ENCODE peak calls at places on chromosomes 7 and 10, in ten cellular contexts. H, S, B, A, C, Q, F, Y, W and E are unnamed samples.

GRCh38 chr10:69802424-69803161 is 887 bp downstream of the COL13A1 start:
- DNase-seq in H (peak), S (peak), B (peak), A (no peak), C (no peak), Q (no peak), F (peak), Y (peak), W (peak), E (peak)

GRCh38 chr10:129695671-129696070 is 228.6 kb downstream of the MGMT start:
- DNase-seq in H (no peak), S (no peak), B (no peak), A (no peak), C (no peak), Q (no peak), F (no peak), Y (no peak), W (no peak), E (no peak)

GRCh38 chr10:118595598-118596425 is at the start of gene PRLHR:
- DNase-seq in H (peak), S (peak), B (no peak), A (no peak), C (no peak), Q (no peak), F (peak), Y (no peak), W (no peak), E (peak)

GRCh38 chr7:93150200-93150835 is 2.1 kb upstream of the SAMD9L start:
- DNase-seq in H (no peak), S (no peak), B (no peak), A (no peak), C (no peak), Q (no peak), F (peak), Y (peak), W (peak), E (peak)

GRCh38 chr10:29948971-29949370 is 110.4 kb downstream of the JCAD start:
- DNase-seq in H (no peak), S (no peak), B (no peak), A (no peak), C (no peak), Q (no peak), F (no peak), Y (peak), W (no peak), E (peak)

GRCh38 chr10:130461631-130462030 is 325.4 kb downstream of the GLRX3 start:
- DNase-seq in H (no peak), S (no peak), B (no peak), A (no peak), C (no peak), Q (no peak), F (no peak), Y (no peak), W (no peak), E (no peak)

GRCh38 chr10:125020386-125020785 is 78.5 kb downstream of the ZRANB1 start:
- DNase-seq in H (peak), S (no peak), B (no peak), A (no peak), C (no peak), Q (peak), F (no peak), Y (no peak), W (no peak), E (no peak)

GRCh38 chr10:84822926-84823325 is 494.5 kb downstream of the CCSER2 start:
- DNase-seq in H (no peak), S (no peak), B (no peak), A (no peak), C (no peak), Q (no peak), F (no peak), Y (no peak), W (no peak), E (no peak)

GRCh38 chr10:17851611-17852010 is 42.5 kb downstream of the MRC1 start:
- DNase-seq in H (peak), S (no peak), B (peak), A (peak), C (peak), Q (peak), F (no peak), Y (peak), W (no peak), E (no peak)

GRCh38 chr10:46516660-46517416 is 39.6 kb downstream of the GPRIN2 start:
- DNase-seq in H (no peak), S (no peak), B (peak), A (no peak), C (peak), Q (no peak), F (peak), Y (peak), W (peak), E (peak)

GRCh38 chr10:129761166-129761565 is 202.9 kb downstream of the EBF3 start:
- DNase-seq in H (no peak), S (no peak), B (peak), A (no peak), C (peak), Q (peak), F (no peak), Y (no peak), W (no peak), E (no peak)

GRCh38 chr10:133565441-133566294 is at the start of gene SYCE1:
- DNase-seq in H (peak), S (peak), B (no peak), A (peak), C (no peak), Q (peak), F (peak), Y (no peak), W (no peak), E (peak)

GRCh38 chr7:80088705-80089104 is 45.9 kb upstream of the GNAI1 start:
- DNase-seq in H (no peak), S (no peak), B (no peak), A (no peak), C (no peak), Q (no peak), F (no peak), Y (no peak), W (peak), E (peak)

GRCh38 chr7:17772581-17773288 is 167.6 kb downstream of the SNX13 start:
- DNase-seq in H (no peak), S (no peak), B (no peak), A (no peak), C (no peak), Q (no peak), F (peak), Y (no peak), W (no peak), E (peak)

GRCh38 chr10:71077796-71078453 is 134.4 kb upstream of the UNC5B start:
- DNase-seq in H (no peak), S (peak), B (no peak), A (no peak), C (peak), Q (no peak), F (no peak), Y (no peak), W (no peak), E (no peak)

GRCh38 chr7:116798205-116798730 is 64.1 kb upstream of the CAPZA2 start:
- DNase-seq in H (no peak), S (no peak), B (no peak), A (no peak), C (no peak), Q (no peak), F (no peak), Y (no peak), W (no peak), E (no peak)

GRCh38 chr7:87870471-87870870 is 5.7 kb downstream of the SLC25A40 start:
- DNase-seq in H (no peak), S (no peak), B (no peak), A (no peak), C (no peak), Q (no peak), F (no peak), Y (no peak), W (no peak), E (no peak)

GRCh38 chr7:87875151-87876039 is 765 bp downstream of the SLC25A40 start:
- DNase-seq in H (peak), S (peak), B (peak), A (no peak), C (peak), Q (peak), F (no peak), Y (peak), W (peak), E (peak)

GRCh38 chr7:87876040-87876758 is at the start of the genes DBF4 and SLC25A40:
- DNase-seq in H (peak), S (peak), B (peak), A (peak), C (peak), Q (peak), F (peak), Y (peak), W (peak), E (peak)

GRCh38 chr7:87874066-87874465 is 2.1 kb downstream of the SLC25A40 start:
- DNase-seq in H (no peak), S (no peak), B (no peak), A (no peak), C (no peak), Q (no peak), F (no peak), Y (no peak), W (no peak), E (no peak)

DNA sequence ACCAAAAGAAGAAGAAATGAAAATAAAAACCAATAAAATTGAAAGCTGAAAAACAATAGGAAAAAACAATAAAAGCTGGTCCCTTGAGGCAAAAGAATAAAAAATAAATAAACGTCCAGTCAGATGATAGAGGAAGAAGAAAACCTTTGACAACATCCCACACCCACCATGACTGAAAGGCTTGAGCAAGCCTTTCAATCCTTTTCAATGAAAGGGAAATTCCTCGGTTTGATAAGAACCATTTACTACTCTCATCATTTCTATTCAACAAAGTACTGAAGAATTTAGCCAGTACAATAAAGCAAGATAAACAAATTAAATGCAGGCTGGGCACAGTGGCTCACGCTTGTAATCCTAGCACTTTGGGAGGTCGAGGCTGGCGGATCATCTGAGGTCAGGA is 3.8 kb downstream of the SLC25A40 start:
- DNase-seq in H (no peak), S (no peak), B (no peak), A (no peak), C (no peak), Q (no peak), F (no peak), Y (no peak), W (peak), E (no peak)
- H3K4me3 ChIP-seq in H (no peak), S (no peak), B (no peak), A (no peak), C (no peak), Q (no peak), F (no peak), Y (no peak), W (no peak), E (no peak)

GRCh38 chr10:62373639-62373994 is 552 bp upstream of the ZNF365 start:
- DNase-seq in H (no peak), S (no peak), B (no peak), A (no peak), C (no peak), Q (no peak), F (no peak), Y (no peak), W (no peak), E (no peak)
- H3K4me3 ChIP-seq in H (peak), S (peak), B (peak), A (peak), C (peak), Q (peak), F (peak), Y (peak), W (peak), E (peak)

GRCh38 chr7:64890761-64891666 is 12.1 kb upstream of the ZNF273 start:
- DNase-seq in H (no peak), S (no peak), B (no peak), A (no peak), C (no peak), Q (no peak), F (no peak), Y (no peak), W (no peak), E (no peak)

GRCh38 chr7:64888901-64889685 is 14.0 kb upstream of the ZNF273 start:
- DNase-seq in H (peak), S (peak), B (peak), A (no peak), C (peak), Q (peak), F (peak), Y (no peak), W (no peak), E (no peak)

GRCh38 chr7:64888561-64888900 is 14.5 kb upstream of the ZNF273 start:
- DNase-seq in H (peak), S (peak), B (no peak), A (no peak), C (no peak), Q (no peak), F (no peak), Y (no peak), W (no peak), E (peak)

GRCh38 chr7:64887756-64888508 is 15.1 kb upstream of the ZNF273 start:
- DNase-seq in H (peak), S (peak), B (peak), A (no peak), C (peak), Q (no peak), F (no peak), Y (no peak), W (no peak), E (peak)

GRCh38 chr7:64889686-64890162 is 13.3 kb upstream of the ZNF273 start:
- DNase-seq in H (no peak), S (peak), B (peak), A (no peak), C (no peak), Q (no peak), F (no peak), Y (no peak), W (no peak), E (no peak)
- H3K4me3 ChIP-seq in H (peak), S (peak), B (peak), A (peak), C (peak), Q (no peak), F (no peak), Y (no peak), W (no peak), E (no peak)

GRCh38 chr7:24392774-24393173 is 108.8 kb downstream of the NPY start:
- DNase-seq in H (no peak), S (no peak), B (no peak), A (no peak), C (no peak), Q (no peak), F (no peak), Y (no peak), W (no peak), E (no peak)
- H3K4me3 ChIP-seq in H (no peak), S (no peak), B (no peak), A (no peak), C (no peak), Q (no peak), F (no peak), Y (no peak), W (no peak), E (no peak)

GRCh38 chr7:130409067-130409721 is 28.9 kb downstream of the CPA1 start:
- DNase-seq in H (no peak), S (no peak), B (no peak), A (no peak), C (no peak), Q (no peak), F (no peak), Y (no peak), W (peak), E (peak)
- H3K4me3 ChIP-seq in H (no peak), S (no peak), B (no peak), A (no peak), C (no peak), Q (no peak), F (no peak), Y (no peak), W (no peak), E (no peak)

DNA sequence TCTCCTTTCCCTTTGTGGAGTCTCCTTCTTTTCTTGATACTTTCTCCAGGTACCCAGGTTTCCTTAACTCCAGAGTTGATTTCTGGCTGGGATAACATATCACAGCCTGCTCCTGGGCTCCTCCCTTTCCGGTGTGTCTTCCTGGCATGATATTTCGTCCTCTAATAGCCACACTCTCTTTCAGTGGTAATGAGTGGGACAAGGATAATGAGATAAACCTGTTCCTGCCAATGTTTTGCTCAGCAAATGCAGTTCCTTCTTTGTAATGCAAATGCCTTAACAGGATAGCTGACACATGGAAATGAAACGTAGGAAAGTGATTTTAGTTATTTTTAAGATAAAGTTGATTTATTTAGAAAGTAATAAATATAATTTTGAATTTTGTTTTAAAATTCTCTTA is 168.6 kb downstream of the NRP1 start:
- DNase-seq in H (no peak), S (no peak), B (no peak), A (no peak), C (no peak), Q (no peak), F (no peak), Y (no peak), W (no peak), E (no peak)
- H3K4me3 ChIP-seq in H (no peak), S (no peak), B (no peak), A (no peak), C (no peak), Q (no peak), F (no peak), Y (no peak), W (no peak), E (no peak)

GRCh38 chr7:155209478-155209864 is 88.2 kb upstream of the INSIG1 start:
- DNase-seq in H (no peak), S (no peak), B (no peak), A (no peak), C (no peak), Q (no peak), F (no peak), Y (no peak), W (no peak), E (no peak)
- H3K4me3 ChIP-seq in H (no peak), S (no peak), B (no peak), A (no peak), C (no peak), Q (no peak), F (no peak), Y (no peak), W (no peak), E (no peak)

GRCh38 chr10:112375721-112376577 is 2.0 kb downstream of the ACSL5 start:
- DNase-seq in H (peak), S (no peak), B (peak), A (peak), C (peak), Q (peak), F (peak), Y (peak), W (peak), E (peak)

GRCh38 chr10:112376578-112376855 is 2.6 kb downstream of the ACSL5 start:
- DNase-seq in H (no peak), S (no peak), B (no peak), A (no peak), C (no peak), Q (no peak), F (no peak), Y (no peak), W (no peak), E (no peak)

GRCh38 chr10:112373912-112374338 is at the start of gene ACSL5:
- DNase-seq in H (no peak), S (no peak), B (peak), A (no peak), C (no peak), Q (no peak), F (no peak), Y (no peak), W (no peak), E (no peak)

GRCh38 chr10:112370424-112370819 is 3.5 kb upstream of the ACSL5 start:
- DNase-seq in H (no peak), S (no peak), B (peak), A (no peak), C (no peak), Q (no peak), F (no peak), Y (no peak), W (no peak), E (no peak)

GRCh38 chr10:112374724-112375541 is 1.0 kb downstream of the ACSL5 start:
- DNase-seq in H (no peak), S (peak), B (peak), A (no peak), C (no peak), Q (no peak), F (no peak), Y (no peak), W (no peak), E (no peak)
- H3K4me3 ChIP-seq in H (peak), S (no peak), B (peak), A (peak), C (peak), Q (peak), F (no peak), Y (no peak), W (no peak), E (no peak)

DNA sequence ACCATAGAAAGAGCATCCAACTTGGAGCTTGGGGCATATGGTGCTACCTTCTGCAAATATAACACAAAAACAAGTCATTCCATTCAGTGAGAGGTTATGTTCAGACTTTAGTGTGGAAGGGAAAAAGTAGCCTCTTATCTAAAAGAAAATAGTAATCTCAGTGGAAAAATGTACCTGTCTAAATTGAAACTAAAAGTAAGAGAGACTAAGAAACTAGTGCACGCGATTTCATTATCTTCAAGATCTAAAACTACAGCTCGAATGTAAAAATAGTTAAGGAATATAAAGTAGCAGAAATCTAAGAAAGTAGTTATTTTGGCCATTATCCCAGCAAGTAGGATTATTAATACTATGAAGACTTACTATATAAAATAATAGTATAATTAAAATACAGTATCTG is 233.0 kb upstream of the PPP1R3A start:
- DNase-seq in H (no peak), S (no peak), B (no peak), A (no peak), C (no peak), Q (no peak), F (no peak), Y (no peak), W (no peak), E (no peak)
- H3K4me3 ChIP-seq in H (no peak), S (no peak), B (no peak), A (no peak), C (no peak), Q (peak), F (no peak), Y (no peak), W (no peak), E (no peak)